ENCODE peak calls at places on chromosomes 6 and 20, in five cellular contexts. B, V, O, P and K are unnamed samples.

GRCh38 chr6:101883398-101883975 is 490.0 kb downstream of the GRIK2 start:
- DNase-seq in B (no peak), V (no peak), O (no peak), P (no peak), K (no peak)

GRCh38 chr6:44297063-44298038 is 15.8 kb downstream of the AARS2 start:
- DNase-seq in B (peak), V (no peak), O (peak), P (no peak), K (no peak)

GRCh38 chr6:42239736-42240375 is 22.2 kb upstream of the MRPS10 start:
- DNase-seq in B (no peak), V (no peak), O (no peak), P (no peak), K (no peak)

GRCh38 chr6:127737009-127737486 is 160.1 kb downstream of the C6orf58 start:
- DNase-seq in B (peak), V (peak), O (peak), P (peak), K (peak)

GRCh38 chr20:61127311-61128044 is 124.6 kb upstream of the CDH4 start:
- DNase-seq in B (no peak), V (no peak), O (no peak), P (no peak), K (peak)

GRCh38 chr20:23152308-23152892 is 66.3 kb upstream of the CD93 start:
- DNase-seq in B (peak), V (peak), O (no peak), P (no peak), K (no peak)

GRCh38 chr6:81465859-81466258 is 286.6 kb downstream of the TENT5A start:
- DNase-seq in B (no peak), V (peak), O (peak), P (no peak), K (no peak)

GRCh38 chr6:139442188-139442625 is 67.8 kb upstream of the CITED2 start:
- DNase-seq in B (no peak), V (no peak), O (no peak), P (no peak), K (no peak)

GRCh38 chr6:50185006-50185405 is 135.3 kb upstream of the DEFB112 start:
- DNase-seq in B (no peak), V (peak), O (peak), P (no peak), K (peak)

GRCh38 chr6:52564856-52565255 is 12.0 kb downstream of the TRAM2 start:
- DNase-seq in B (no peak), V (no peak), O (no peak), P (no peak), K (no peak)

GRCh38 chr6:152598421-152598820 is 38.7 kb downstream of the SYNE1 start:
- DNase-seq in B (no peak), V (no peak), O (no peak), P (no peak), K (no peak)
- TF ChIP-seq MAX in B (no peak), V (no peak), O (no peak), P (no peak), K (no peak)

DNA sequence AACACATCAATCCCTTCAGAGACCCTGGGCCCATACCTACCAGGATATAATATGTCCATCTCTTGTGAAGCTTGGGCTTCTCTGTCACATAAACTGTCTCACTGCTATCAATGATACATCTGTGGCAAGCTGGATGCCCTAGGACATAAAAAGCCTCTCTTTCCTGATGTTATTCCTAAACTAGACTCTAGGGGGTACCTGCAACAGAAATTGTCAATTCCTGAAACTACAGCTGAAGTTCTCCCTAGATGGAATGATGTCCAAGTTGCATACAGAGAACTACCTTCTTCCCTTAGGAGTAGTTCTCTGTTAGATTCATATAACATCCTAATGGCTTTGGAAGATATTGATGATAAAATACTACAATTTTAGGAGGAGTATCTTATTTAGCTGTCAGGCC is 35.8 kb downstream of the TBX18 start:
- DNase-seq in B (peak), V (peak), O (peak), P (no peak), K (peak)
- TF ChIP-seq SMC3 in B (no peak), V (no peak), O (no peak), P (no peak), K (no peak)

DNA sequence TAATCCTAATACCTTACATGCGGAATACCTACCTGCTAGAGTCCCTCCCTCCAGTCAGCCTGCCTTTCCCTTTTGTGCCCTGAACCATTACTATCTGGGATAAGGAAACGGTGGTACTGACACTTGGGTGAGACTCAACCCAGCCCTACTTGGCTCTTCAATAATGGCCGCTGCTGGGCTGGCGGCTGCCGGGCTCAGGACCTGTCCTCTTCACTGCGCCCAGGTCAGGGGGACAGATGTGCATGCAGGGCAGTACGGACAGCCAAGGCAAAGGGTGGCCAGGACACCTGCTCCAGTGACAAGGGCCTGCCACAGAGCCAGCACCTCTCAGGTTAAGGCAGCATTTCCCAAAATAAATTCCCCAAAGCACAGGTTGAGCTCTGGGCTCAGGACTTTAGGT is 29.9 kb downstream of the UBE2V1 start:
- DNase-seq in B (no peak), V (no peak), O (no peak), P (no peak), K (no peak)
- TF ChIP-seq USF2 in B (no peak), V (no peak), O (no peak), P (no peak), K (no peak)

GRCh38 chr6:106275692-106276091 is 49.9 kb downstream of the ATG5 start:
- DNase-seq in B (no peak), V (no peak), O (no peak), P (no peak), K (no peak)
- TF ChIP-seq MAX in B (no peak), V (no peak), O (no peak), P (no peak), K (no peak)

GRCh38 chr6:38436726-38437465 is 202.8 kb downstream of the BTBD9 start:
- DNase-seq in B (no peak), V (no peak), O (peak), P (no peak), K (no peak)

GRCh38 chr6:38434051-38434450 is 205.7 kb downstream of the BTBD9 start:
- DNase-seq in B (no peak), V (no peak), O (no peak), P (no peak), K (no peak)

GRCh38 chr6:38435330-38435729 is 204.4 kb downstream of the BTBD9 start:
- DNase-seq in B (no peak), V (no peak), O (no peak), P (no peak), K (no peak)

GRCh38 chr6:38432079-38432478 is 207.7 kb downstream of the BTBD9 start:
- DNase-seq in B (no peak), V (no peak), O (no peak), P (no peak), K (no peak)

GRCh38 chr6:38432479-38432878 is 207.2 kb downstream of the BTBD9 start:
- DNase-seq in B (no peak), V (no peak), O (no peak), P (no peak), K (no peak)
- TF ChIP-seq SMC3 in B (no peak), V (no peak), O (no peak), P (no peak), K (no peak)

DNA sequence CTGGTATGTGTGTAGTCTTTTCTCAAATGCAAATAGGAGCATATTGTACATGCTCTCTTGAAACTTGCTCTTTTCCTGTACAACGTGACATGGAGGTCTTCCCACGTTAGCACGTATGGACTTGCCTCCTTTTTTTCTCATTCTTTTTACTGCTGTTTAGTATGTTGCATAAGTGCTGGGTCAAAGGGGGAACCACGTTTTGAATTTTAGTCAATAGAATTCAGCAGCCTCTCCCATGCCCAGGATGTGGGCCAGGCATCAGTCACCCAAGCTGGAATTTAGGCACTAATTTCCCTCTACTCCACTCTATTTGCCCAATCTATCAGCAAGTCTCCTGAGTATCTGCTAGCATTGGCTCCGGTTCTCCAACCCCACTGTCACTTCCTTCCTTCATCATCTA is 41.5 kb upstream of the RNF24 start:
- DNase-seq in B (no peak), V (no peak), O (no peak), P (no peak), K (no peak)
- TF ChIP-seq USF2 in B (no peak), V (no peak), O (no peak), P (no peak), K (no peak)

GRCh38 chr6:55895972-55896371 is 20.6 kb upstream of the BMP5 start:
- DNase-seq in B (no peak), V (no peak), O (no peak), P (no peak), K (no peak)
- TF ChIP-seq MAX in B (no peak), V (no peak), O (no peak), P (no peak), K (no peak)

GRCh38 chr20:38146628-38147027 is 18.4 kb downstream of the TGM2 start:
- DNase-seq in B (no peak), V (no peak), O (no peak), P (no peak), K (no peak)
- TF ChIP-seq SMC3 in B (no peak), V (no peak), O (no peak), P (no peak), K (no peak)